ENCODE peak calls at places on chromosomes 4 and X, in eight cellular contexts. B is foreskin fibroblast, V is MG63, L is endothelial cell of umbilical vein, S is PC-3, I is PC-9, O is psoas muscle, Z is NB4. H is an unnamed sample.

GRCh38 chr4:89482248-89482647 is 174.6 kb upstream of the GPRIN3 start:
- DNase-seq in B (peak), V (no peak), L (peak), S (peak), I (no peak), O (no peak), Z (peak), H (no peak)

GRCh38 chr4:85030156-85030555 is 63.7 kb upstream of the WDFY3 start:
- DNase-seq in B (no peak), V (no peak), L (no peak), S (no peak), I (no peak), O (no peak), Z (no peak), H (no peak)

GRCh38 chr4:149980941-149981340 is 97.3 kb upstream of the DCLK2 start:
- DNase-seq in B (peak), V (peak), L (peak), S (peak), I (peak), O (peak), Z (peak), H (no peak)

GRCh38 chr4:2364654-2365053 is 53.8 kb downstream of the ZFYVE28 start:
- DNase-seq in B (peak), V (no peak), L (no peak), S (peak), I (peak), O (peak), Z (no peak), H (no peak)

GRCh38 chr4:13349096-13349495 is 135.0 kb downstream of the RAB28 start:
- DNase-seq in B (peak), V (no peak), L (no peak), S (no peak), I (no peak), O (no peak), Z (no peak), H (no peak)

GRCh38 chr4:22607382-22607781 is 85.4 kb upstream of the GBA3 start:
- DNase-seq in B (peak), V (peak), L (peak), S (peak), I (peak), O (peak), Z (peak), H (peak)

GRCh38 chr4:150950657-150951056 is 64.4 kb downstream of the LRBA start:
- DNase-seq in B (no peak), V (no peak), L (peak), S (no peak), I (no peak), O (no peak), Z (peak), H (no peak)

GRCh38 chr4:44661940-44662622 is 10.7 kb upstream of the YIPF7 start:
- DNase-seq in B (no peak), V (no peak), L (no peak), S (peak), I (no peak), O (no peak), Z (no peak), H (no peak)

GRCh38 chr4:138344064-138344463 is 101.9 kb upstream of the SLC7A11 start:
- DNase-seq in B (no peak), V (no peak), L (no peak), S (no peak), I (no peak), O (no peak), Z (peak), H (no peak)

GRCh38 chr4:187065396-187065795 is 341.7 kb upstream of the FAT1 start:
- DNase-seq in B (no peak), V (no peak), L (no peak), S (no peak), I (no peak), O (no peak), Z (no peak), H (no peak)

GRCh38 chr4:76526585-76526990 is 91.6 kb downstream of the SHROOM3 start:
- DNase-seq in B (peak), V (no peak), L (no peak), S (peak), I (peak), O (no peak), Z (no peak), H (peak)

GRCh38 chr4:24809376-24809775 is 14.0 kb downstream of the SOD3 start:
- DNase-seq in B (no peak), V (no peak), L (no peak), S (peak), I (no peak), O (no peak), Z (peak), H (no peak)

GRCh38 chr4:2250764-2251072 is 8.8 kb upstream of the HAUS3 start:
- DNase-seq in B (no peak), V (no peak), L (no peak), S (no peak), I (no peak), O (no peak), Z (no peak), H (peak)

GRCh38 chr4:169117591-169118081 is 107.6 kb upstream of the CBR4 start:
- DNase-seq in B (peak), V (no peak), L (no peak), S (no peak), I (no peak), O (no peak), Z (no peak), H (no peak)

GRCh38 chrX:134373736-134374135 is 86.2 kb upstream of the HPRT1 start:
- DNase-seq in B (no peak), V (no peak), L (peak), S (no peak), I (no peak), O (no peak), Z (peak), H (no peak)

GRCh38 chrX:110397353-110397752 is 38.7 kb downstream of the RTL9 start:
- DNase-seq in B (peak), V (no peak), L (no peak), S (peak), I (no peak), O (no peak), Z (no peak), H (no peak)

GRCh38 chrX:7083468-7084396 is 63.8 kb upstream of the STS start:
- DNase-seq in B (peak), V (peak), L (peak), S (peak), I (peak), O (no peak), Z (peak), H (no peak)

GRCh38 chr4:25677943-25678342 is 22.3 kb downstream of the SLC34A2 start:
- DNase-seq in B (no peak), V (no peak), L (no peak), S (no peak), I (no peak), O (no peak), Z (no peak), H (no peak)

GRCh38 chr4:102449751-102450352 is 51.3 kb upstream of the NFKB1 start:
- DNase-seq in B (peak), V (no peak), L (peak), S (peak), I (peak), O (no peak), Z (peak), H (peak)

GRCh38 chrX:111098874-111099273 is 2.9 kb downstream of the PAK3 start:
- DNase-seq in B (peak), V (no peak), L (no peak), S (peak), I (peak), O (no peak), Z (peak), H (peak)

GRCh38 chrX:18455384-18455783 is 30.0 kb downstream of the CDKL5 start:
- DNase-seq in B (no peak), V (no peak), L (no peak), S (no peak), I (no peak), O (no peak), Z (no peak), H (no peak)

GRCh38 chr4:2886161-2886560 is 42.5 kb downstream of the ADD1 start:
- DNase-seq in B (no peak), V (no peak), L (no peak), S (no peak), I (no peak), O (no peak), Z (no peak), H (no peak)

GRCh38 chr4:152997771-152998487 is 61.8 kb downstream of the FHDC1 start:
- DNase-seq in B (peak), V (no peak), L (no peak), S (peak), I (peak), O (no peak), Z (no peak), H (peak)

GRCh38 chrX:10166731-10167149 is 10.0 kb downstream of the CLCN4 start:
- DNase-seq in B (no peak), V (no peak), L (no peak), S (no peak), I (no peak), O (no peak), Z (peak), H (no peak)

GRCh38 chr4:11418610-11419009 is 10.1 kb downstream of the HS3ST1 start:
- DNase-seq in B (no peak), V (no peak), L (peak), S (peak), I (no peak), O (no peak), Z (peak), H (no peak)

GRCh38 chr4:13261486-13262257 is 222.5 kb downstream of the RAB28 start:
- DNase-seq in B (no peak), V (no peak), L (no peak), S (no peak), I (no peak), O (no peak), Z (no peak), H (no peak)

GRCh38 chrX:77167993-77168392 is 279.2 kb upstream of the FGF16 start:
- DNase-seq in B (no peak), V (no peak), L (peak), S (no peak), I (no peak), O (no peak), Z (peak), H (no peak)

GRCh38 chrX:312621-313331 is 5.8 kb downstream of the GTPBP6 start:
- DNase-seq in B (no peak), V (no peak), L (no peak), S (no peak), I (no peak), O (no peak), Z (no peak), H (no peak)

GRCh38 chr4:74768857-74769525 is 25.3 kb downstream of the BTC start:
- DNase-seq in B (peak), V (peak), L (peak), S (peak), I (peak), O (no peak), Z (no peak), H (no peak)

GRCh38 chr4:152193059-152193458 is 342.8 kb downstream of the FBXW7 start:
- DNase-seq in B (no peak), V (no peak), L (no peak), S (no peak), I (no peak), O (no peak), Z (no peak), H (no peak)

GRCh38 chr4:61520688-61521160 is 320.6 kb downstream of the ADGRL3 start:
- DNase-seq in B (peak), V (peak), L (peak), S (peak), I (peak), O (no peak), Z (no peak), H (no peak)

GRCh38 chr4:113978561-113979156 is 788 bp downstream of the ARSJ start:
- DNase-seq in B (peak), V (no peak), L (peak), S (peak), I (no peak), O (no peak), Z (no peak), H (no peak)

GRCh38 chr4:82431831-82432230 is 1.4 kb downstream of the ENOPH1 start:
- DNase-seq in B (no peak), V (no peak), L (no peak), S (no peak), I (no peak), O (no peak), Z (no peak), H (no peak)

GRCh38 chr4:82436130-82436529 is 5.7 kb downstream of the ENOPH1 start:
- DNase-seq in B (no peak), V (no peak), L (no peak), S (no peak), I (no peak), O (no peak), Z (no peak), H (no peak)

GRCh38 chr4:82434949-82435348 is 4.6 kb downstream of the ENOPH1 start:
- DNase-seq in B (no peak), V (no peak), L (no peak), S (no peak), I (no peak), O (no peak), Z (no peak), H (no peak)

GRCh38 chr4:82432596-82432995 is 2.2 kb downstream of the ENOPH1 start:
- DNase-seq in B (no peak), V (no peak), L (no peak), S (no peak), I (no peak), O (no peak), Z (no peak), H (no peak)

GRCh38 chr4:82433791-82434190 is 3.4 kb downstream of the ENOPH1 start:
- DNase-seq in B (no peak), V (no peak), L (no peak), S (no peak), I (no peak), O (no peak), Z (no peak), H (no peak)
- H3K4me3 ChIP-seq in B (no peak), V (no peak), L (no peak), S (no peak), I (no peak), O (no peak), Z (peak), H (no peak)

DNA sequence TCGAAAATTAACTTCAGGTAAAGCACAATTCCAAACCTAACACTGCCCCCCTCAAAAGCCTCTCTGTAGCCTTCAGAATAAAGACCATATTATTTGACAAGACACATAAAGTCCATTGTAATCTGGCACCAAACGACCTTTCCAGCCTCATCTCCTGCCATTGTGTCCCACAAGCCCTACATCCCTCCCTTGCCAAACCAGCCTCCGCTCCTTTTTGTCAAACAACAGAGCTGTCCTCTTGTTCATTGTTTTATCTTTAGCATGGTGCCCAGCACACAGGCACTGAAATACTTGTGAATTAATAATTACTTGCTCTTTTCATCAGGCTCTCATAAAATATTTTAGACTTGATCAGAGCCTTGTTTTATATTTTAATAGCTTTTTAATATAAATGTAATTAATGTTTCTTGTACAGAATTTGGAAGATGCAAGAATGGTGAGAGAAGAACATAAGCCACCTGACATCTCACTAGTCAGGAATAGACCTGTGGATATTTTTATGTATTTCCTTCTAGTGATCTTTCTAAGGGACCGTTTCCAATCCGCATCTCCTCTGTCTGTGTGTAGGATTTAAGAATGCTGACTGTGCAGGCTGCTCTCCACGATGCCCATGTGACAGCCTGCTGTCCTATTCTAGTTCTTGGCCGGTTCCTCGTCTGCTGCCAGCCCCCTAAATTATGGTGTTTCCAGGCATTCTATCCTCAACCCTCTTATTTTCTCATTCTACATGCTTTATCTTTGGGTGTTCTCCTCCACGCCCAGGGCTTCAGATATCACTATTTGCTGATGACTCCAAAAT is 3.0 kb upstream of the IRF2 start:
- DNase-seq in B (peak), V (no peak), L (no peak), S (no peak), I (no peak), O (no peak), Z (no peak), H (no peak)
- H3K4me3 ChIP-seq in B (no peak), V (no peak), L (no peak), S (no peak), I (no peak), O (peak), Z (no peak), H (no peak)

GRCh38 chr4:28462766-28463165 is 1602.1 kb downstream of the STIM2 start:
- DNase-seq in B (no peak), V (no peak), L (no peak), S (peak), I (no peak), O (no peak), Z (no peak), H (no peak)
- H3K4me3 ChIP-seq in B (no peak), V (no peak), L (no peak), S (no peak), I (no peak), O (no peak), Z (no peak), H (no peak)

GRCh38 chrX:101550362-101550761 is at the start of gene ARMCX1:
- DNase-seq in B (peak), V (peak), L (peak), S (no peak), I (no peak), O (peak), Z (peak), H (peak)

GRCh38 chrX:101552714-101553113 is 2.4 kb downstream of the ARMCX1 start:
- DNase-seq in B (no peak), V (no peak), L (no peak), S (no peak), I (no peak), O (no peak), Z (no peak), H (no peak)

DNA sequence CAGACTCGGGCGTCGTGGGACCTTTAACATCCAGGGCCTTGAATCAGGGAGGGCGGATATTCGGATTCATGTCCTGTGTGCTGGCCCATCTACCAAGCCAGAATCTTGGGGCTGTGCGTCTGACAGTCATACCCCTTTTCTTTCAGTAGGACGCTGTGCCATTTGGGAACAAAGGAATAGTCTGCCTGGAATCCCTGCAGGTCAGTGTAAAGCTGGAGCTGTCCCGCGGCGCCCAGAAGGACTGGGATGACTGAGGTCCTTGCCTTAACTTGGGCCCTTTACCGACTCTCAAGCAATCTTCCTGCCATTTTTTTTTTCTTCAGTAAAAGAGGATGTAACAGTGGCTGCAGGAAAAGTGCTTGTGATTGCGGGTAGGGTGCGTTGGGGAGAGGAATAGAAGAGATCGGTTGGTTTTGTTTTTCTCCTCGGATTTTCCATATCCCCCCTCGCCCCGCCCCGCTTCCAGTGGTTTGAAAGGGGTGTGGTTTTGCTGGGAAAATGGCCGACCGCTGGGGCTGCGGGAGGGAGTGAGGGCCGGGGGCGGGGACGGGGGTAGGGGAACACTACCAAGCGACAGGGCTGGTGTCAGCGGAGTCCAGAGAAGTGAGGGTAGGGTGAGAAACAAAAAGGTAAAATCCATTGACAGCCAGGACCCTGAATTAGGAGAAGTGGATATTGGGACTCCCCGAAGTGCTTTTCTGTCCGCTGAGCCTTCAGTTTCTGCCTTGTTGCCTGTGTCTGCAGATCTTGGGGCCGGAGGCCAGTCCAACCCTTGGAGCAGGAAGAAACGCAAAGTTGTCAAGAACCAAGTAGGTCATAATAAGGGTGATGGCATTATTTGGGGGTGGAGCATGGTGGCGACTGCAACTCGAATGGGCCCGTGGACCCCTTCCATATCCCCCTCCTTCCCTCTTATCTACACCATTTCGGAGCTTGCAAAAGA is 749 bp downstream of the ARMCX1 start:
- DNase-seq in B (peak), V (peak), L (peak), S (no peak), I (no peak), O (peak), Z (no peak), H (peak)
- H3K4me3 ChIP-seq in B (peak), V (peak), L (peak), S (no peak), I (peak), O (peak), Z (no peak), H (peak)

DNA sequence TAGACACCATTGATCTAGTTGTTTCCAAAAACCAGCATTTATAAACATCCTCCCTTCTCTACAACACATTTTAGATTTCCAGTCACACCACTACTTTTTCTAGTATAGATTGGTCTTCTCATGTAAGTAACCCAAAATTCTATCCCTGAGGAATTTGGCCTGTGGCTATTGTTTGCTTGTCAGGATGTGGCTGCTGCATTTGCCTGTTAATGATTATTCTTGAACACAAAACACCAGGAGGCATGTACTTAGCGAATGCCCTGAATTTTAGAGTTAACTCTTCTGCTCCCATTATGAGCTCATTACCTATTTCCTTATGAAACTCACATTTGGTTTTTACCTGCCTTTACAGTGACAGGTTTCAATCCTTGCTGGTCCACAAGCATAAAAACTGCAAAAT is 102.0 kb upstream of the FSTL5 start:
- DNase-seq in B (no peak), V (no peak), L (no peak), S (no peak), I (no peak), O (no peak), Z (no peak), H (no peak)
- H3K4me3 ChIP-seq in B (no peak), V (no peak), L (no peak), S (no peak), I (no peak), O (no peak), Z (no peak), H (no peak)

DNA sequence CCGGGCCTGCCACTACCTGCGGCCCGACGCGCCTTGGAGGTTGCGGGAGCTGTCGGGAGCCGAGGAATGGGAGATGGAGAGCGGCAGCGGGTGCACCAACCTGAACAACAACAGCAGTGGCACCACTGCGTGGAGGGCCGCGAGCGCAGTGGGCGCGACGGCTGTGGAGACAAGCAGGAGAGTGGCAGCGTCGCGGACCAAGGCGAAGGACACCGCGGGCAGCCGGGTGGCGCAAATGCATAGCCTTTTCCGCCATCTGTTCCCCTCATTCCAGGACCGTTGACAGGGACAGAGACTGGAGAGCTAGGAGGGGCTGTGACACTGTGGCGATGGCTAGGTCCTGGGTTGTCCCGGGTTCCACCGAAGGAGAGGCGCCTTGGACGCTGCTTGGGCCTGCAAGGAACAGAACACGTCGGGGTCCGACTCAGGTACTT is 962 bp downstream of the SOWAHD start:
- DNase-seq in B (no peak), V (no peak), L (no peak), S (no peak), I (no peak), O (no peak), Z (no peak), H (no peak)
- H3K4me3 ChIP-seq in B (no peak), V (no peak), L (no peak), S (no peak), I (no peak), O (peak), Z (peak), H (no peak)

GRCh38 chrX:138709886-138710285 is 1.6 kb downstream of the FGF13 start:
- DNase-seq in B (no peak), V (no peak), L (no peak), S (no peak), I (no peak), O (no peak), Z (no peak), H (no peak)
- H3K4me3 ChIP-seq in B (no peak), V (no peak), L (no peak), S (no peak), I (no peak), O (peak), Z (no peak), H (no peak)